ENCODE peak calls at places on chromosomes 16 and 17, in five cellular contexts. F is right atrium auricular region, H is BE2C, E is T-helper 1 cell, L is occipital lobe. D is an unnamed sample.

GRCh38 chr17:45221081-45221996 is at the start of gene FMNL1:
- DNase-seq in F (no peak), H (no peak), E (peak), L (no peak), D (no peak)

GRCh38 chr16:68479271-68479670 is 31.0 kb upstream of the SMPD3 start:
- DNase-seq in F (no peak), H (no peak), E (no peak), L (no peak), D (no peak)

GRCh38 chr17:36475346-36475970 is 11.0 kb upstream of the ZNHIT3 start:
- DNase-seq in F (no peak), H (no peak), E (no peak), L (peak), D (no peak)

GRCh38 chr16:85686912-85687591 is 1.7 kb downstream of the GINS2 start:
- DNase-seq in F (no peak), H (no peak), E (no peak), L (no peak), D (no peak)

GRCh38 chr17:73725794-73726193 is 81.5 kb upstream of the SDK2 start:
- DNase-seq in F (no peak), H (no peak), E (no peak), L (no peak), D (no peak)

GRCh38 chr17:50864747-50865059 is 1.5 kb downstream of the TOB1 start:
- DNase-seq in F (no peak), H (no peak), E (no peak), L (no peak), D (no peak)

GRCh38 chr17:15133143-15133542 is 132.0 kb downstream of the PMP22 start:
- DNase-seq in F (no peak), H (peak), E (no peak), L (no peak), D (no peak)

GRCh38 chr17:58156839-58157803 is 8.9 kb downstream of the OR4D1 start:
- DNase-seq in F (no peak), H (peak), E (peak), L (peak), D (no peak)

GRCh38 chr17:15261063-15261817 is 3.9 kb downstream of the PMP22 start:
- DNase-seq in F (no peak), H (peak), E (no peak), L (no peak), D (peak)

GRCh38 chr17:44007346-44008204 is 3.2 kb downstream of the NAGS start:
- DNase-seq in F (no peak), H (no peak), E (no peak), L (no peak), D (no peak)

GRCh38 chr16:85256190-85256739 is 144.0 kb upstream of the CIBAR2 start:
- DNase-seq in F (no peak), H (no peak), E (no peak), L (no peak), D (no peak)

GRCh38 chr17:1673041-1673790 is 11.5 kb downstream of the PRPF8 start:
- DNase-seq in F (no peak), H (no peak), E (no peak), L (no peak), D (no peak)

D was measured in osteocyte.